ENCODE peak calls at places on chromosomes 16 and 17, in four cellular contexts. U is fibroblast of pulmonary artery, Y is adrenal gland, C is cardiac muscle cell. B is an unnamed sample.

GRCh38 chr17:76196675-76197074 is 43.6 kb downstream of the RNF157 start:
- DNase-seq in U (peak; percentile 10), Y (no peak), C (peak; percentile 56), B (peak; percentile 43)

GRCh38 chr17:75872434-75873351 is 5.7 kb downstream of the TRIM47 start:
- DNase-seq in U (peak; percentile 89), Y (peak; percentile 90), C (peak; percentile 83), B (peak; percentile 91)

GRCh38 chr16:31214705-31215286 is 877 bp downstream of the TRIM72 start:
- DNase-seq in U (no peak), Y (no peak), C (no peak), B (no peak)

GRCh38 chr16:28090646-28091377 is 27.3 kb upstream of the GSG1L start:
- DNase-seq in U (peak; percentile 6), Y (no peak), C (no peak), B (peak; percentile 58)

GRCh38 chr17:8466466-8466865 is 30.8 kb downstream of the NDEL1 start:
- DNase-seq in U (peak; percentile 39), Y (no peak), C (peak; percentile 31), B (peak; percentile 53)

GRCh38 chr17:76696763-76697701 is 13.7 kb downstream of the MXRA7 start:
- DNase-seq in U (peak; percentile 81), Y (peak; percentile 92), C (peak; percentile 59), B (no peak)

GRCh38 chr16:24721830-24722238 is 7.6 kb upstream of the TNRC6A start:
- DNase-seq in U (no peak), Y (no peak), C (no peak), B (no peak)

GRCh38 chr16:10754941-10755340 is 11.3 kb downstream of the NUBP1 start:
- DNase-seq in U (peak; percentile 38), Y (no peak), C (peak; percentile 17), B (peak; percentile 70)

GRCh38 chr17:7586673-7587419 is 3.0 kb downstream of the SOX15 start:
- DNase-seq in U (no peak), Y (no peak), C (no peak), B (no peak)

GRCh38 chr17:65495255-65496060 is 66.0 kb downstream of the AXIN2 start:
- DNase-seq in U (no peak), Y (no peak), C (peak; percentile 17), B (no peak)

GRCh38 chr17:12768267-12768666 is 21.0 kb upstream of the ARHGAP44 start:
- DNase-seq in U (no peak), Y (no peak), C (no peak), B (no peak)

GRCh38 chr16:57374067-57374534 is 1.8 kb downstream of the CX3CL1 start:
- DNase-seq in U (peak; percentile 66), Y (no peak), C (peak; percentile 67), B (no peak)

GRCh38 chr17:35546489-35546888 is 9.0 kb upstream of the SLFN12L start:
- DNase-seq in U (no peak), Y (no peak), C (no peak), B (no peak)

GRCh38 chr17:67198131-67198530 is 46.9 kb downstream of the HELZ start:
- DNase-seq in U (no peak), Y (no peak), C (no peak), B (no peak)

GRCh38 chr17:67196422-67196821 is 48.6 kb downstream of the HELZ start:
- DNase-seq in U (no peak), Y (no peak), C (no peak), B (no peak)

GRCh38 chr17:67203818-67204217 is 41.2 kb downstream of the HELZ start:
- DNase-seq in U (no peak), Y (no peak), C (no peak), B (no peak)

GRCh38 chr17:67202503-67202902 is 42.5 kb downstream of the HELZ start:
- DNase-seq in U (no peak), Y (no peak), C (no peak), B (no peak)

GRCh38 chr17:67200727-67201301 is 44.2 kb downstream of the HELZ start:
- DNase-seq in U (peak; percentile 23), Y (no peak), C (peak; percentile 21), B (peak; percentile 19)
- TF ChIP-seq CTCF in U (peak; percentile 58), Y (peak; percentile 26), C (peak; percentile 47), B (peak; percentile 35)

DNA sequence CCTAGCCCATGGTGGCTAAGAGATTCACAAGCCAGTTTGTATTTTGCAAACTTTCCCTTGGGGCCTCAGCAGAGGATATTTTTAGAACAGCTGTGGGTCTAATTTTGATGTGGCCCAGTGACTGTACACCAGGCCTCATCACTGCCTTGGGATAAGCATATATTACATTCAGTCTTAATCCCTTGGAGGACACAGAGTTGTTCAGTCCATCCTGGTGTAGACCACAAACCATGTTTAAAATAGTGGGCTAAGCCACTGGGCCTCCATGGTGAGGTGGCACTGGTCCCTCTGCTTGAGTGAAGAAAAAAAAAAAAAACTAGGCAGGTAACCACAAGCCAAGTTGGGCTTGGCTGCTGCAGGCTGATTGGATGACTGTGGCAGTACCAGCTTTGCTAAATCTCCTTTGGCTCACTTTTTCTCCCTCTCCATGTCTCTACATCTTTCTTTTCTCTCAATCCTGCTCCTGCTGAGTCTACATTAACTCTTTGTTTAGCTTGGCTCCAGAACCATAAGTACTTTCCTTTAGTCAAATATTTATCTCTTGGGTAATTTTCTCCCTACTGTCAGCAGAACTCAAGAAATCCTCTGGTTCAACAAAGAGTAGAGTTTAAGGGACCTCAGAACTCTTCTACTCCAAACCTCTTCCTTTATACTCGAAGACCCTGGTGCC is 120.0 kb upstream of the TBX2 start:
- DNase-seq in U (no peak), Y (no peak), C (no peak), B (peak; percentile 44)
- H3K4me3 ChIP-seq in U (no peak overlapping the region), Y (no peak overlapping the region), C (no peak overlapping the region), B (no peak overlapping the region)

DNA sequence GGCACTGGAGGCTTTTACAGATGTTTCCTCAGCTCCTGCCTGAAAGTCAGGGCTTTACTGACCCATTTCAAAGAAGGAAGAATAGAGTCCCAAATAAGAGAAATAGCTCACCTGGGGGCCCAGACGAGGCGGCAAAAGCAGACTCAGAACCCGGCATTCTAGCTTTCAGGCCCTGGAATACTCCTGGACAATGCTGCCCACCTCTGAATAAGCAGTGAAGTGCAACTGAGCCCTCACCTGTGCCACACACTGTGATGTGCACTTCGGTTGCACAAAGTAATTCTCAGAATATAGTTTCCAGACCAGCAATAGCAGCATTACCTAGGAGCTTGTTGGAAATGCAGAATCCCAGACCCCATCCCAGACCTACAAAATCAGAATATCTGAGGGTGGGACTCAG is 54.6 kb downstream of the ZNF423 start:
- DNase-seq in U (no peak), Y (no peak), C (no peak), B (no peak)
- TF ChIP-seq CTCF in U (no peak), Y (no peak), C (no peak), B (no peak)

GRCh38 chr17:16573466-16573865 is 4.5 kb upstream of the ZNF287 start:
- DNase-seq in U (no peak), Y (no peak), C (no peak), B (no peak)

GRCh38 chr17:16568541-16569357 is at the start of gene ZNF287:
- DNase-seq in U (peak; percentile 92), Y (peak; percentile 96), C (peak; percentile 94), B (peak; percentile 98)

DNA sequence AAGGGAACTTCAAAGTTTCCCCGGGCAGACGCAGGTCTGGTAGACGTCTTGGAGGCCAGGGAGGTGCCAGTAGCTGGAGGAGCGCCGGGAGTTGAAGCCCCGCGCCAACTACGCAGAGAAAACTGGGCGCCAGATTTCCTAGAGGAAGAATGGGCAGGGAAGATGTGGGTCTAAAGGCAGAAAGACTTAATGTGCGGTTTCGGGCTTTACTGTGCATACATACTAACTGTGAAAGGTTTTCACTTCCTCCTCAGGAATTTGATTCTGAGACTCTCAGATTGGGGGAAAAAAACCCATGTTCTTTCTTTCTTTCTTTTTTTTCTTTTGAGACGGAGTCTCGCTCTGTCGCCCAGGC is 331 bp upstream of the ZNF287 start:
- DNase-seq in U (no peak), Y (no peak), C (no peak), B (no peak)
- H3K4me3 ChIP-seq in U (no peak overlapping the region), Y (no peak overlapping the region), C (no peak overlapping the region), B (peak overlapping the region; percentile 79)

DNA sequence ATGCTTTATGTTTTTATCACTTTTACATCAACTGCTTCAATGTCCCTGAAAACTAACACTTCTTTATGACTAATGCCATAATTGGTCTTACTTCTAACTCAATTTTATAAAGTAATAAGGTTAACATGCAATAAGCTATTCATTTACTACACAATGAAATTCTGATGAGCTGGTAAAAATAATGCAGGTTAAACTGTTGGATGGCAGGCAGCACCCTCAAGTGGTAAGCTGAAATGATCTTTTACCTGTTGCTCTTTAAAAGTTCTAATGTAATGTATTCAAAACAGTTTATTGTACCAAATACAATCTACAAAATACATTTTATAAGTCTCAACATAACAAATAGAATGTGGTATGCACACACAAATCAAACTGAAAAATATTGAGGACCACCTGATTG is 1280.3 kb downstream of the CDH8 start:
- DNase-seq in U (no peak), Y (no peak), C (no peak), B (no peak)
- TF ChIP-seq CTCF in U (no peak), Y (no peak), C (no peak), B (no peak)

DNA sequence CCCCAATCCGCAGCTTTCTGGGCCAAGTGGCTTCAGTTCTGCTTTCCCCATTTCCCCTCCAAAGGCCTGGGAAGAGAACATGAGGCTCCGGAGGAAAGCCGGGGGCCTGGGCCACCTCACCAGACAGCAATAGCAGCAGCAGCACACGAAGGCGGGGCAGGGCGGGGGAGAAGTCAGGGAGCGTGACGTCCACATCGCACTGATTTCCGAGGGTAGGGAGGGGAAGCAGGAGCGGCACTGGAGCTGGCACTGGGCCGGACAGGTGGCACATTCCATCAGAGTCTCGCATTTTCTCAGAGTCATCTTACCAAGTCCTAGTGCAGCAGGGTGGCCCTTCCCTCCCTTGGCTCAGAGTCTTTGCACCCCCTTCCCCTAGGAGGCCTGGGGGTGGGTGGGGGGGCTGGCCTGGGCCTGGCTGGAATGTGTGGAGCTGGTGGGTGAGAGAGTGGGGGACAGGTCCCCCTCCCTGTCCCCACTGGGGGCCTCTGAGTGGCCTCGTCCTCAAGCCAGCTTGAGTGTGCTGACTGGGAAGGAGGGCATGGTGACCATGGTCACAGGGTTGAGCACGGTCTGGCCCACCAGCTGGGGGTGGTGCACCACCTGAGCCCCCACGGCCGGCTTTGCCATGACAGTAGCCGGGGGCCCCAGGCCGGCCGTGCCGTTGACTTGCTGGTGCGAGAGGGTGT is 14.3 kb downstream of the MNT start:
- DNase-seq in U (no peak), Y (no peak), C (no peak), B (no peak)
- H3K4me3 ChIP-seq in U (no peak overlapping the region), Y (no peak overlapping the region), C (no peak overlapping the region), B (no peak overlapping the region)

DNA sequence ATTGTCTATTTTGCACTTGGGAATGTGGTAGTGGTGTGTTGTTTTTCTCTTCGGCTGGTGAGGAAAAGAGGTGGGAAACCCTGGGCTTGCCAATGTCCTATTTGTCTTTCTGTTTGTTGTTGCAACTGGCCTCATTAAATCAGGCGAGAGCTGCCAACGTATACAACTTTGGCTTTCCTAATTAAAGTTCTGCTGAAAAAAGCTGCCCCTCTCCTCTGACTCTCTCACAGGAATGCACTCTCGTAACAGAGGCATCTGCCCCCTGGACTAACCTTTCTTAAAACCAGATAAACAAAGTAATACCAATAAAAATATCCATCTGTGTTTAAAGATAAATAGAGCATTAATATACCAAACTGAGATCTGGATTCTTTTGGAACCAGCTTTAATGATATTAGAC is 7.8 kb downstream of the CDRT15 start:
- DNase-seq in U (no peak), Y (no peak), C (no peak), B (peak; percentile 12)
- TF ChIP-seq CTCF in U (no peak), Y (no peak), C (no peak), B (no peak)

GRCh38 chr16:3084969-3085670 is 14.0 kb downstream of the ZSCAN10 start:
- DNase-seq in U (no peak), Y (no peak), C (no peak), B (no peak)

GRCh38 chr16:3087243-3087791 is 11.8 kb downstream of the ZSCAN10 start:
- DNase-seq in U (peak; percentile 22), Y (peak; percentile 41), C (peak; percentile 29), B (no peak)

GRCh38 chr16:3086596-3087242 is 12.4 kb downstream of the ZSCAN10 start:
- DNase-seq in U (no peak), Y (no peak), C (peak; percentile 41), B (no peak)

GRCh38 chr16:3087836-3088235 is 11.3 kb downstream of the ZSCAN10 start:
- DNase-seq in U (no peak), Y (no peak), C (no peak), B (no peak)

GRCh38 chr16:3085868-3086595 is 13.1 kb downstream of the ZSCAN10 start:
- DNase-seq in U (no peak), Y (no peak), C (no peak), B (no peak)
- H3K4me3 ChIP-seq in U (no peak overlapping the region), Y (no peak overlapping the region), C (no peak overlapping the region), B (no peak overlapping the region)